ENCODE peak calls at places on chromosome 10, in seven cellular contexts. One of them, this sample, is unnamed.

GRCh38 chr10:84076047-84076388 is 63.3 kb upstream of the GHITM start:
- DNase-seq in K562: no peak
- DNase-seq in GM12878: no peak
- DNase-seq in SK-N-SH: no peak
- DNase-seq in H1: no peak
- DNase-seq in HCT116: no peak
- DNase-seq in HepG2: no peak
- DNase-seq in this sample: no peak

GRCh38 chr10:29740981-29741545 is 106.3 kb upstream of the SVIL start:
- DNase-seq in SK-N-SH: peak; percentile 27
- DNase-seq in K562: no peak
- DNase-seq in HepG2: no peak
- DNase-seq in H1: no peak
- DNase-seq in HCT116: no peak
- DNase-seq in GM12878: no peak
- DNase-seq in this sample: no peak

GRCh38 chr10:7605565-7606295 is 61.0 kb downstream of the ITIH5 start:
- DNase-seq in K562: no peak
- DNase-seq in HepG2: no peak
- DNase-seq in HCT116: no peak
- DNase-seq in GM12878: no peak
- DNase-seq in H1: no peak
- DNase-seq in SK-N-SH: no peak
- DNase-seq in this sample: no peak

GRCh38 chr10:97718659-97719142 is 5.2 kb downstream of the MARVELD1 start:
- DNase-seq in H1: no peak
- DNase-seq in HCT116: peak; percentile 75
- DNase-seq in K562: no peak
- DNase-seq in GM12878: no peak
- DNase-seq in HepG2: peak; percentile 61
- DNase-seq in SK-N-SH: peak; percentile 49
- DNase-seq in this sample: no peak

GRCh38 chr10:129755075-129756020 is 208.7 kb downstream of the EBF3 start:
- DNase-seq in H1: no peak
- DNase-seq in K562: no peak
- DNase-seq in SK-N-SH: no peak
- DNase-seq in GM12878: no peak
- DNase-seq in HCT116: no peak
- DNase-seq in HepG2: no peak
- DNase-seq in this sample: no peak

GRCh38 chr10:121984463-121984862 is 4.5 kb upstream of the TACC2 start:
- DNase-seq in GM12878: no peak
- DNase-seq in SK-N-SH: no peak
- DNase-seq in HepG2: no peak
- DNase-seq in HCT116: no peak
- DNase-seq in H1: no peak
- DNase-seq in K562: no peak
- DNase-seq in this sample: no peak

GRCh38 chr10:60572511-60573194 is 183.0 kb upstream of the ANK3 start:
- DNase-seq in K562: no peak
- DNase-seq in H1: peak; percentile 5
- DNase-seq in GM12878: no peak
- DNase-seq in HCT116: no peak
- DNase-seq in HepG2: peak; percentile 12
- DNase-seq in SK-N-SH: peak; percentile 46
- DNase-seq in this sample: peak; percentile 12

GRCh38 chr10:63766766-63767505 is 245.7 kb downstream of the REEP3 start:
- DNase-seq in HepG2: peak; percentile 24
- DNase-seq in SK-N-SH: no peak
- DNase-seq in H1: no peak
- DNase-seq in GM12878: no peak
- DNase-seq in HCT116: no peak
- DNase-seq in K562: no peak
- DNase-seq in this sample: no peak

GRCh38 chr10:92123031-92123450 is 167.8 kb downstream of the CPEB3 start:
- DNase-seq in H1: no peak
- DNase-seq in GM12878: no peak
- DNase-seq in HCT116: no peak
- DNase-seq in SK-N-SH: no peak
- DNase-seq in K562: no peak
- DNase-seq in HepG2: peak; percentile 91
- DNase-seq in this sample: no peak

GRCh38 chr10:82212753-82213152 is 337.8 kb downstream of the NRG3 start:
- DNase-seq in SK-N-SH: no peak
- DNase-seq in K562: no peak
- DNase-seq in HepG2: no peak
- DNase-seq in GM12878: no peak
- DNase-seq in HCT116: no peak
- DNase-seq in H1: no peak
- DNase-seq in this sample: no peak

GRCh38 chr10:112141297-112141696 is 42.3 kb downstream of the GPAM start:
- DNase-seq in SK-N-SH: no peak
- DNase-seq in H1: no peak
- DNase-seq in HCT116: no peak
- DNase-seq in GM12878: no peak
- DNase-seq in K562: no peak
- DNase-seq in HepG2: no peak
- DNase-seq in this sample: no peak

GRCh38 chr10:130371686-130372085 is 235.5 kb downstream of the GLRX3 start:
- DNase-seq in HCT116: no peak
- DNase-seq in H1: no peak
- DNase-seq in K562: no peak
- DNase-seq in HepG2: no peak
- DNase-seq in GM12878: no peak
- DNase-seq in SK-N-SH: no peak
- DNase-seq in this sample: no peak

GRCh38 chr10:72847681-72848080 is 45.9 kb upstream of the OIT3 start:
- DNase-seq in H1: no peak
- DNase-seq in HepG2: no peak
- DNase-seq in K562: no peak
- DNase-seq in HCT116: no peak
- DNase-seq in SK-N-SH: no peak
- DNase-seq in GM12878: no peak
- DNase-seq in this sample: no peak

GRCh38 chr10:113326160-113327111 is 226.4 kb upstream of the HABP2 start:
- DNase-seq in GM12878: peak; percentile 42
- DNase-seq in HCT116: peak; percentile 88
- DNase-seq in HepG2: peak; percentile 29
- DNase-seq in K562: peak; percentile 48
- DNase-seq in SK-N-SH: peak; percentile 39
- DNase-seq in H1: peak; percentile 10
- DNase-seq in this sample: peak; percentile 47

GRCh38 chr10:128050117-128050516 is 76.1 kb downstream of the MKI67 start:
- DNase-seq in K562: no peak
- DNase-seq in HCT116: no peak
- DNase-seq in HepG2: no peak
- DNase-seq in GM12878: no peak
- DNase-seq in SK-N-SH: no peak
- DNase-seq in H1: no peak
- DNase-seq in this sample: no peak

GRCh38 chr10:104076743-104077160 is 8.9 kb downstream of the COL17A1 start:
- DNase-seq in H1: peak; percentile 50
- DNase-seq in HepG2: no peak
- DNase-seq in GM12878: no peak
- DNase-seq in SK-N-SH: no peak
- DNase-seq in K562: no peak
- DNase-seq in HCT116: no peak
- DNase-seq in this sample: no peak

GRCh38 chr10:21488246-21488953 is 37.1 kb downstream of the SKIDA1 start:
- DNase-seq in H1: no peak
- DNase-seq in GM12878: no peak
- DNase-seq in SK-N-SH: no peak
- DNase-seq in HepG2: no peak
- DNase-seq in HCT116: no peak
- DNase-seq in K562: no peak
- DNase-seq in this sample: no peak

GRCh38 chr10:132187421-132188138 is 832 bp downstream of the DPYSL4 start:
- DNase-seq in K562: no peak
- DNase-seq in H1: no peak
- DNase-seq in GM12878: no peak
- DNase-seq in HepG2: no peak
- DNase-seq in SK-N-SH: peak; percentile 73
- DNase-seq in HCT116: no peak
- DNase-seq in this sample: no peak

GRCh38 chr10:132186488-132187413 is at the start of gene DPYSL4:
- DNase-seq in H1: no peak
- DNase-seq in SK-N-SH: peak; percentile 99
- DNase-seq in HCT116: no peak
- DNase-seq in HepG2: no peak
- DNase-seq in GM12878: no peak
- DNase-seq in K562: peak; percentile 5
- DNase-seq in this sample: no peak

GRCh38 chr10:132184816-132185593 is 1.7 kb upstream of the DPYSL4 start:
- DNase-seq in H1: no peak
- DNase-seq in GM12878: no peak
- DNase-seq in SK-N-SH: no peak
- DNase-seq in HepG2: no peak
- DNase-seq in K562: no peak
- DNase-seq in HCT116: no peak
- DNase-seq in this sample: no peak

GRCh38 chr10:132188331-132188730 is 1.6 kb downstream of the DPYSL4 start:
- DNase-seq in K562: no peak
- DNase-seq in HCT116: no peak
- DNase-seq in SK-N-SH: no peak
- DNase-seq in GM12878: no peak
- DNase-seq in HepG2: no peak
- DNase-seq in H1: no peak
- DNase-seq in this sample: no peak

DNA sequence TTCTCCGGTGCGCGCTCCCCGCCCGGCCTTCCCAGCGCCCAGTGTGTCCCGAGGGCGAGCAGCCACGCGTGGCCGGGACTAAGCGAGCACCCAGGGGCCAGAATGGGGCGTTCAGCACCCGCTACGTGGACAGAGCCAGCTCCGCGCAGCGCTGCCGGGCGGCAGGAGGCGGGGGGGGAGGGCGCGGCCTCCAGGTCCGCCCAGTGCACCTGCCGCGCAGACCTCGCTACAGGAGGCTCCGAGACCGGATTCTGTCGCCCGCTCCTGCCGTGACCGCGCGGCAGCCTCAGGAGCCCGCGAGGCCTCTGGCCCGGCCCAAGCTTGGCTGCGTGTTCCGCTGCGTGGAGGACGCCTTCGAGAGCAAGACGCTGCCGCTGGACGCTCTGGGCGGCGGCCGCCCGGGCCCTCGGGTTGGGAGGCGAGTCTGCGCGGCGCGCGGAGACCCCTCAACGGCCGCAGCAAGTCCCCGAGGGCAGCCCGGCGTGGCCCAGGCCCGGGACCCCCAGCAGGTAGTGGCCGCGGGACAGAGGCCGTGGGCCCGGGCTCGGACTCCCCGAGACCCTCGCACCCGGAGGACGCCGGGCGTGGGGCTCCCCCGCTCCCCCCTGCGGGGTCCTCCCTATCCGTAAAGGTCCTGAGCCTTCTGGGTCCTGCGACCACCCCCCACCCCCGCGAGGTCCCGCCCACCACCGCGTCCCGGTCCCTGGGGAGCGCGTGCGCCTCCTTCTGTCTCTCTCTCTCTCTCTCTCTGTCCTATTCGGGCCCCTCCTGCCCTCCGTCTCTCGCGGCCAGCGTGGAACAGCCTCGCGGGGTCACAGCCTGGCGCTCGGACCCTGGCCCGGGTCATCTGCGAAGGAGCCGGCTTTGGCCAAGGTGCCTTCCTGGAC is 904 bp upstream of the DPYSL4 start:
- DNase-seq in GM12878: no peak
- DNase-seq in HepG2: no peak
- DNase-seq in HCT116: peak; percentile 7
- DNase-seq in H1: no peak
- DNase-seq in SK-N-SH: no peak
- DNase-seq in K562: peak; percentile 38
- DNase-seq in this sample: no peak
- TF ChIP-seq POLR2AphosphoS5 in GM12878: no peak
- TF ChIP-seq POLR2AphosphoS5 in HepG2: no peak
- TF ChIP-seq POLR2AphosphoS5 in HCT116: no peak
- TF ChIP-seq POLR2AphosphoS5 in H1: no peak
- TF ChIP-seq POLR2AphosphoS5 in SK-N-SH: no peak
- TF ChIP-seq POLR2AphosphoS5 in K562: no peak
- TF ChIP-seq POLR2AphosphoS5 in this sample: no peak

GRCh38 chr10:117885206-117885605 is 161.5 kb downstream of the RAB11FIP2 start:
- DNase-seq in H1: no peak
- DNase-seq in HCT116: no peak
- DNase-seq in GM12878: no peak
- DNase-seq in SK-N-SH: no peak
- DNase-seq in HepG2: no peak
- DNase-seq in K562: no peak
- DNase-seq in this sample: no peak
- H3K27me3 ChIP-seq in H1: no peaks in the 10 kb centered on the region
- H3K27me3 ChIP-seq in HCT116: peaks cover 50% of the 10 kb centered on the region
- H3K27me3 ChIP-seq in GM12878: no peaks in the 10 kb centered on the region
- H3K27me3 ChIP-seq in SK-N-SH: no peaks in the 10 kb centered on the region
- H3K27me3 ChIP-seq in HepG2: no peaks in the 10 kb centered on the region
- H3K27me3 ChIP-seq in K562: no peaks in the 10 kb centered on the region
- H3K27me3 ChIP-seq in this sample: peaks cover 14% of the 10 kb centered on the region

GRCh38 chr10:75023074-75023473 is 88.4 kb upstream of the SAMD8 start:
- DNase-seq in GM12878: no peak
- DNase-seq in H1: no peak
- DNase-seq in HCT116: no peak
- DNase-seq in SK-N-SH: no peak
- DNase-seq in K562: no peak
- DNase-seq in HepG2: no peak
- DNase-seq in this sample: no peak
- TF ChIP-seq SIN3A in GM12878: no peak
- TF ChIP-seq SIN3A in H1: no peak
- TF ChIP-seq SIN3A in HCT116: no peak
- TF ChIP-seq SIN3A in SK-N-SH: no peak
- TF ChIP-seq SIN3A in K562: no peak
- TF ChIP-seq SIN3A in HepG2: no peak
- TF ChIP-seq SIN3A in this sample: no peak

GRCh38 chr10:110858297-110858934 is 13.3 kb upstream of the PDCD4 start:
- DNase-seq in K562: peak; percentile 77
- DNase-seq in HepG2: no peak
- DNase-seq in GM12878: no peak
- DNase-seq in SK-N-SH: no peak
- DNase-seq in H1: no peak
- DNase-seq in HCT116: no peak
- DNase-seq in this sample: no peak

GRCh38 chr10:110859206-110859946 is 12.4 kb upstream of the PDCD4 start:
- DNase-seq in HCT116: no peak
- DNase-seq in K562: no peak
- DNase-seq in SK-N-SH: no peak
- DNase-seq in GM12878: no peak
- DNase-seq in H1: no peak
- DNase-seq in HepG2: no peak
- DNase-seq in this sample: no peak

GRCh38 chr10:110860576-110861241 is 11.0 kb upstream of the PDCD4 start:
- DNase-seq in GM12878: peak; percentile 90
- DNase-seq in H1: no peak
- DNase-seq in SK-N-SH: no peak
- DNase-seq in K562: no peak
- DNase-seq in HepG2: peak; percentile 34
- DNase-seq in HCT116: no peak
- DNase-seq in this sample: no peak

GRCh38 chr10:110859947-110860376 is 11.8 kb upstream of the PDCD4 start:
- DNase-seq in H1: no peak
- DNase-seq in GM12878: no peak
- DNase-seq in HCT116: no peak
- DNase-seq in HepG2: no peak
- DNase-seq in K562: peak; percentile 35
- DNase-seq in SK-N-SH: no peak
- DNase-seq in this sample: no peak

GRCh38 chr10:110857265-110858158 is 14.2 kb upstream of the PDCD4 start:
- DNase-seq in GM12878: peak; percentile 78
- DNase-seq in HCT116: no peak
- DNase-seq in K562: peak; percentile 60
- DNase-seq in HepG2: peak; percentile 59
- DNase-seq in H1: no peak
- DNase-seq in SK-N-SH: no peak
- DNase-seq in this sample: no peak
- TF ChIP-seq POLR2AphosphoS5 in GM12878: no peak
- TF ChIP-seq POLR2AphosphoS5 in HCT116: no peak
- TF ChIP-seq POLR2AphosphoS5 in K562: peak; percentile 40
- TF ChIP-seq POLR2AphosphoS5 in HepG2: no peak
- TF ChIP-seq POLR2AphosphoS5 in H1: no peak
- TF ChIP-seq POLR2AphosphoS5 in SK-N-SH: no peak
- TF ChIP-seq POLR2AphosphoS5 in this sample: no peak